ENCODE peak calls at places on chromosomes 4 and X, in ten cellular contexts. T is brain microvascular endothelial cell, F is stomach, M is ovary, J is mammary epithelial cell, X is AG04450, L is PC-3, P is breast epithelium, O is GM12878, N is pancreas. B is an unnamed sample.
A peak's percentile ranks its signal among the peaks of the same experiment; 100 is the strongest.

GRCh38 chr4:41014158-41014557 is 200.2 kb downstream of the APBB2 start:
- DNase-seq in N (peak; percentile 52), T (no peak), O (no peak), L (no peak), F (no peak), P (no peak), X (no peak), M (no peak), J (no peak), B (no peak)

GRCh38 chr4:41538887-41539498 is 1.0 kb downstream of the LIMCH1 start:
- DNase-seq in N (no peak), T (no peak), F (no peak), O (no peak), J (peak; percentile 15), P (no peak), L (peak; percentile 74), M (peak; percentile 30), X (no peak), B (no peak)

GRCh38 chrX:149522914-149523313 is 17.8 kb upstream of the IDS start:
- DNase-seq in O (no peak), M (no peak), F (no peak), L (no peak), T (no peak), X (no peak), J (no peak), N (peak; percentile 36), P (no peak), B (no peak)

GRCh38 chrX:156002517-156002916 is 5.0 kb downstream of the IL9R start:
- DNase-seq in M (no peak), L (no peak), J (peak; percentile 45), F (no peak), N (no peak), X (no peak), O (no peak), P (no peak), T (no peak), B (no peak)

GRCh38 chr4:86640469-86640868 is 46.4 kb downstream of the PTPN13 start:
- DNase-seq in F (no peak), L (peak; percentile 28), J (peak; percentile 61), N (no peak), O (no peak), X (peak; percentile 16), P (no peak), T (no peak), M (no peak), B (peak; percentile 36)

GRCh38 chr4:106522839-106523238 is 154.3 kb upstream of the GIMD1 start:
- DNase-seq in F (no peak), L (peak; percentile 33), N (no peak), M (no peak), J (no peak), P (no peak), X (no peak), O (no peak), T (peak; percentile 31), B (peak; percentile 14)

GRCh38 chrX:94107981-94108380 is 434.0 kb downstream of the FAM133A start:
- DNase-seq in O (no peak), L (peak; percentile 15), T (no peak), X (no peak), M (no peak), P (no peak), F (no peak), N (no peak), J (no peak), B (no peak)

GRCh38 chr4:157674699-157675098 is 454.2 kb downstream of the GRIA2 start:
- DNase-seq in P (peak; percentile 70), T (no peak), X (no peak), L (no peak), J (no peak), F (no peak), M (no peak), O (no peak), N (peak; percentile 30), B (no peak)

GRCh38 chr4:185276036-185276435 is 66.6 kb downstream of the SNX25 start:
- DNase-seq in J (peak; percentile 28), M (no peak), L (peak; percentile 58), F (no peak), X (no peak), N (no peak), P (no peak), T (peak; percentile 27), O (no peak), B (peak; percentile 61)

GRCh38 chr4:53991821-53992220 is 72.6 kb downstream of the CHIC2 start:
- DNase-seq in O (no peak), M (no peak), N (no peak), T (no peak), J (peak; percentile 96), F (no peak), L (no peak), X (no peak), P (no peak), B (no peak)

GRCh38 chr4:4704267-4704666 is 155.2 kb upstream of the MSX1 start:
- DNase-seq in L (no peak), F (no peak), X (no peak), T (no peak), P (no peak), O (no peak), N (no peak), M (no peak), J (no peak), B (peak; percentile 75)

GRCh38 chr4:113080050-113080449 is 30.6 kb downstream of the ANK2 start:
- DNase-seq in F (no peak), X (no peak), L (no peak), J (peak; percentile 16), M (no peak), N (no peak), P (no peak), O (no peak), T (no peak), B (peak; percentile 34)

GRCh38 chr4:69832326-69833030 is 27.5 kb downstream of the SULT1E1 start:
- DNase-seq in X (no peak), M (no peak), J (no peak), O (no peak), P (no peak), F (peak; percentile 58), T (no peak), L (no peak), N (no peak), B (no peak)

GRCh38 chrX:150547511-150548115 is 20.8 kb upstream of the MTM1 start:
- DNase-seq in M (peak; percentile 79), T (peak; percentile 4), F (peak; percentile 66), P (peak; percentile 41), O (no peak), L (no peak), N (peak; percentile 65), X (no peak), J (no peak), B (peak; percentile 43)

GRCh38 chr4:126071346-126072333 is 756.9 kb downstream of the FAT4 start:
- DNase-seq in O (no peak), N (peak; percentile 46), L (peak; percentile 1), P (peak; percentile 23), J (peak; percentile 23), F (peak; percentile 54), X (peak; percentile 42), M (no peak), T (peak; percentile 38), B (peak; percentile 86)

GRCh38 chr4:76605099-76605563 is 170.1 kb downstream of the SHROOM3 start:
- DNase-seq in P (no peak), T (no peak), F (no peak), X (no peak), J (no peak), N (no peak), M (no peak), O (no peak), L (no peak), B (peak; percentile 73)

GRCh38 chr4:83644677-83645639 is 109.0 kb downstream of the GPAT3 start:
- DNase-seq in N (peak; percentile 40), O (peak; percentile 28), F (no peak), J (peak; percentile 37), M (no peak), X (peak; percentile 48), L (peak; percentile 74), P (no peak), T (peak; percentile 46), B (peak; percentile 74)

GRCh38 chr4:186820371-186820990 is 96.8 kb upstream of the FAT1 start:
- DNase-seq in L (no peak), J (no peak), P (no peak), X (no peak), T (peak; percentile 77), O (no peak), M (no peak), N (no peak), F (no peak), B (peak; percentile 47)

GRCh38 chr4:14379148-14379547 is 623.1 kb upstream of the CPEB2 start:
- DNase-seq in N (no peak), L (peak; percentile 2), F (no peak), P (no peak), J (peak; percentile 18), O (no peak), X (no peak), M (no peak), T (peak; percentile 33), B (peak; percentile 15)

GRCh38 chrX:38312436-38312835 is 14.9 kb downstream of the RPGR start:
- DNase-seq in L (peak; percentile 92), T (peak; percentile 80), O (no peak), X (no peak), P (no peak), F (no peak), M (no peak), N (no peak), J (peak; percentile 76), B (peak; percentile 92)

GRCh38 chr4:43765514-43765913 is 683.1 kb downstream of the KCTD8 start:
- DNase-seq in F (no peak), X (no peak), O (no peak), T (no peak), M (no peak), N (no peak), P (no peak), L (no peak), J (no peak), B (no peak)

GRCh38 chr4:99022566-99022965 is 27.0 kb downstream of the METAP1 start:
- DNase-seq in F (no peak), T (no peak), J (no peak), L (no peak), X (no peak), P (no peak), M (no peak), N (no peak), O (no peak), B (no peak)
- H3K4me3 ChIP-seq in F (no peak overlapping the region), T (no peak overlapping the region), J (peak overlapping the region; percentile 24), L (no peak overlapping the region), X (no peak overlapping the region), P (no peak overlapping the region), M (no peak overlapping the region), N (no peak overlapping the region), O (no peak overlapping the region), B (no peak overlapping the region)

GRCh38 chr4:168550071-168550766 is 53.4 kb downstream of the PALLD start:
- DNase-seq in F (no peak), J (no peak), M (no peak), T (no peak), O (no peak), N (no peak), L (peak; percentile 4), P (no peak), X (no peak), B (peak; percentile 47)
- TF ChIP-seq CTCF in F (no peak), J (no peak), M (no peak), T (no peak), O (no peak), N (no peak), L (no peak), P (no peak), X (no peak), B (no peak)

GRCh38 chr4:36582214-36582613 is 300.8 kb downstream of the DTHD1 start:
- DNase-seq in O (no peak), M (no peak), N (no peak), J (no peak), F (no peak), P (no peak), T (no peak), X (no peak), L (no peak), B (no peak)
- H3K4me3 ChIP-seq in O (no peak overlapping the region), M (no peak overlapping the region), N (no peak overlapping the region), J (no peak overlapping the region), F (no peak overlapping the region), P (no peak overlapping the region), T (no peak overlapping the region), X (no peak overlapping the region), L (no peak overlapping the region), B (no peak overlapping the region)

GRCh38 chr4:74038161-74039064 is at the start of gene CXCL3:
- DNase-seq in X (no peak), O (no peak), P (peak; percentile 53), N (peak; percentile 75), F (peak; percentile 81), J (peak; percentile 94), M (peak; percentile 51), T (peak; percentile 59), L (peak; percentile 78), B (peak; percentile 63)
- TF ChIP-seq CTCF in X (peak; percentile 23), O (peak; percentile 7), P (peak; percentile 22), N (peak; percentile 19), F (peak; percentile 29), J (peak; percentile 2), M (no peak), T (peak; percentile 21), L (peak; percentile 75), B (no peak)